ENCODE peak calls at places on chromosomes 16 and 17, in seven cellular contexts. B is fibroblast of pulmonary artery; J is effector memory CD4-positive, alpha-beta T cell; V is MG63; I is lower lobe of right lung; O is OCI-LY7; Y is breast epithelium. X is an unnamed sample.

GRCh38 chr17:75844530-75845057 is 390 bp upstream of the UNC13D start:
- DNase-seq in B (no peak), J (no peak), V (no peak), I (peak; percentile 87), O (no peak), Y (peak; percentile 84), X (no peak)

GRCh38 chr17:58414596-58414997 is 2.7 kb downstream of the RNF43 start:
- DNase-seq in B (no peak), J (no peak), V (no peak), I (no peak), O (no peak), Y (no peak), X (no peak)

GRCh38 chr17:65551641-65552040 is 9.8 kb downstream of the AXIN2 start:
- DNase-seq in B (no peak), J (no peak), V (no peak), I (no peak), O (no peak), Y (no peak), X (no peak)

GRCh38 chr16:72317378-72317777 is 145.4 kb upstream of the PMFBP1 start:
- DNase-seq in B (peak; percentile 71), J (no peak), V (no peak), I (no peak), O (no peak), Y (no peak), X (peak; percentile 39)

GRCh38 chr17:49850772-49851386 is 3.0 kb upstream of the TAC4 start:
- DNase-seq in B (no peak), J (no peak), V (no peak), I (no peak), O (no peak), Y (no peak), X (no peak)

GRCh38 chr16:49622421-49623402 is 233.2 kb downstream of the ZNF423 start:
- DNase-seq in B (no peak), J (no peak), V (no peak), I (no peak), O (no peak), Y (no peak), X (no peak)

GRCh38 chr17:64037180-64037579 is 16.7 kb upstream of the ICAM2 start:
- DNase-seq in B (no peak), J (no peak), V (no peak), I (no peak), O (no peak), Y (no peak), X (no peak)

GRCh38 chr17:16418684-16419066 is 3.3 kb downstream of the TRPV2 start:
- DNase-seq in B (no peak), J (no peak), V (no peak), I (no peak), O (no peak), Y (no peak), X (peak; percentile 26)

GRCh38 chr16:3112881-3113574 is 642 bp downstream of the ZNF205 start:
- DNase-seq in B (peak; percentile 45), J (no peak), V (no peak), I (no peak), O (no peak), Y (no peak), X (peak; percentile 38)

GRCh38 chr17:71975331-71975801 is 145.5 kb upstream of the SOX9 start:
- DNase-seq in B (peak; percentile 44), J (no peak), V (peak; percentile 78), I (no peak), O (no peak), Y (no peak), X (peak; percentile 48)

GRCh38 chr16:31427441-31428276 is 501 bp downstream of the COX6A2 start:
- DNase-seq in B (peak; percentile 47), J (peak; percentile 21), V (peak; percentile 57), I (peak; percentile 74), O (no peak), Y (no peak), X (peak; percentile 21)

GRCh38 chr17:74199306-74200092 is 4.0 kb upstream of the RPL38 start:
- DNase-seq in B (peak; percentile 58), J (peak; percentile 41), V (peak; percentile 63), I (peak; percentile 78), O (peak; percentile 64), Y (no peak), X (peak; percentile 82)

GRCh38 chr16:76194621-76195015 is 82.6 kb upstream of the CNTNAP4 start:
- DNase-seq in B (no peak), J (no peak), V (no peak), I (no peak), O (no peak), Y (no peak), X (no peak)

GRCh38 chr16:18827890-18828289 is 26.5 kb upstream of the ARL6IP1 start:
- DNase-seq in B (no peak), J (no peak), V (no peak), I (no peak), O (no peak), Y (no peak), X (no peak)

GRCh38 chr17:82752371-82753200 is 721 bp downstream of the TBCD start:
- DNase-seq in B (no peak), J (no peak), V (peak; percentile 38), I (peak; percentile 56), O (peak; percentile 46), Y (no peak), X (peak; percentile 32)

GRCh38 chr16:23494188-23494587 is 16.1 kb downstream of the GGA2 start:
- DNase-seq in B (no peak), J (no peak), V (no peak), I (no peak), O (no peak), Y (no peak), X (no peak)

GRCh38 chr17:81097134-81097942 is 62.4 kb downstream of the BAIAP2 start:
- DNase-seq in B (peak; percentile 83), J (peak; percentile 37), V (peak; percentile 81), I (peak; percentile 86), O (no peak), Y (no peak), X (peak; percentile 81)

GRCh38 chr16:76942089-76942488 is 248.9 kb upstream of the MON1B start:
- DNase-seq in B (no peak), J (no peak), V (no peak), I (no peak), O (no peak), Y (no peak), X (no peak)

GRCh38 chr17:66448008-66448644 is 145.7 kb downstream of the PRKCA start:
- DNase-seq in B (no peak), J (no peak), V (no peak), I (no peak), O (no peak), Y (no peak), X (no peak)

GRCh38 chr16:67726106-67727034 is 7.3 kb upstream of the GFOD2 start:
- DNase-seq in B (no peak), J (no peak), V (peak; percentile 83), I (no peak), O (no peak), Y (no peak), X (peak; percentile 2)

GRCh38 chr17:47905221-47905733 is 9.2 kb downstream of the SP2 start:
- DNase-seq in B (peak; percentile 87), J (no peak), V (peak; percentile 82), I (peak; percentile 59), O (no peak), Y (peak; percentile 83), X (peak; percentile 87)

GRCh38 chr17:63682441-63682840 is 17.5 kb downstream of the LIMD2 start:
- DNase-seq in B (no peak), J (no peak), V (no peak), I (no peak), O (no peak), Y (no peak), X (no peak)

GRCh38 chr17:38724337-38724988 is 5.7 kb upstream of the CISD3 start:
- DNase-seq in B (no peak), J (no peak), V (no peak), I (no peak), O (no peak), Y (no peak), X (peak; percentile 61)

GRCh38 chr17:47829870-47830269 is 1.5 kb downstream of the MRPL10 start:
- DNase-seq in B (no peak), J (peak; percentile 62), V (no peak), I (no peak), O (no peak), Y (no peak), X (no peak)

GRCh38 chr17:72594248-72594647 is 473.4 kb downstream of the SOX9 start:
- DNase-seq in B (no peak), J (no peak), V (no peak), I (no peak), O (no peak), Y (no peak), X (no peak)

GRCh38 chr16:20911361-20911760 is 10.8 kb downstream of the LYRM1 start:
- DNase-seq in B (peak; percentile 53), J (no peak), V (peak; percentile 44), I (no peak), O (no peak), Y (no peak), X (peak; percentile 86)
- H3K4me3 ChIP-seq in B (no peak overlapping the region), J (no peak overlapping the region), V (no peak overlapping the region), I (no peak overlapping the region), O (no peak overlapping the region), Y (no peak overlapping the region), X (no peak overlapping the region)

DNA sequence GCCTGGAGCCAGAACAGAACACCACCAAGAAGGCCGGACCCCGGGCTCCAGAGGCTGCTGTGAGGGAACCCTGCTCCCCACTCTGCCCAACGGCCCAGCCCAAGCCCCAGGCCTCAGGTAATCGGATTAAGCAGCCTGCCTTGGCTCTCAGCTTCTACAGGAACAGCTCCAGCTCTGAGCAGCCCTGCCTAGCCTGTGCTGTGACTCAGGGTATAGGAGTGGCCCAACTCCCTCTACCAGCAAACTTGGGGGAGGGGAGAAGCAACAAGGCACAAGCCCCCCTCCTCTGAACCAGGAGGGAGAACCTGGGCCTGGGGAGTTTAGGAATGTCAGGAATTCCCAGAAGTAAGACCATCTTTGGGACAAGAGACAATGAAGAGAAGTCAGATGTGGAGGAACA is 849 bp upstream of the SOX15 start:
- DNase-seq in B (peak; percentile 44), J (no peak), V (peak; percentile 26), I (no peak), O (no peak), Y (no peak), X (no peak)
- H3K4me3 ChIP-seq in B (no peak overlapping the region), J (no peak overlapping the region), V (no peak overlapping the region), I (no peak overlapping the region), O (no peak overlapping the region), Y (no peak overlapping the region), X (no peak overlapping the region)

GRCh38 chr16:1533443-1533951 is at the start of gene TMEM204:
- DNase-seq in B (peak; percentile 68), J (no peak), V (peak; percentile 53), I (no peak), O (no peak), Y (no peak), X (peak; percentile 87)

GRCh38 chr16:1531638-1531910 is 1.9 kb upstream of the TMEM204 start:
- DNase-seq in B (no peak), J (no peak), V (no peak), I (no peak), O (no peak), Y (no peak), X (no peak)

GRCh38 chr16:1532081-1532760 is 1.2 kb upstream of the TMEM204 start:
- DNase-seq in B (no peak), J (no peak), V (no peak), I (no peak), O (no peak), Y (peak; percentile 66), X (peak; percentile 56)

GRCh38 chr16:1534021-1535020 is 855 bp downstream of the TMEM204 start:
- DNase-seq in B (no peak), J (no peak), V (no peak), I (no peak), O (no peak), Y (no peak), X (peak; percentile 46)

GRCh38 chr16:1532771-1533170 is 695 bp upstream of the TMEM204 start:
- DNase-seq in B (no peak), J (no peak), V (no peak), I (no peak), O (no peak), Y (no peak), X (no peak)
- H3K4me3 ChIP-seq in B (no peak overlapping the region), J (peak overlapping the region; percentile 82), V (no peak overlapping the region), I (peak overlapping the region; percentile 73), O (no peak overlapping the region), Y (peak overlapping the region; percentile 68), X (no peak overlapping the region)

GRCh38 chr17:40541873-40542561 is 23.3 kb downstream of the CCR7 start:
- DNase-seq in B (no peak), J (no peak), V (no peak), I (no peak), O (no peak), Y (peak; percentile 52), X (no peak)
- H3K4me3 ChIP-seq in B (no peak overlapping the region), J (peak overlapping the region; percentile 30), V (no peak overlapping the region), I (no peak overlapping the region), O (no peak overlapping the region), Y (no peak overlapping the region), X (no peak overlapping the region)

X was measured in foreskin fibroblast.